ENCODE peak calls at places on chromosomes 4 and X, in four cellular contexts. One of them, this sample, is unnamed.

GRCh38 chr4:31655328-31655727 is 935.2 kb downstream of the PCDH7 start:
- DNase-seq in Caco-2: no peak
- DNase-seq in GM10248: no peak
- DNase-seq in dorsolateral prefrontal cortex: no peak
- DNase-seq in this sample: no peak

GRCh38 chr4:48958582-48958981 is 27.5 kb upstream of the CWH43 start:
- DNase-seq in Caco-2: no peak
- DNase-seq in dorsolateral prefrontal cortex: no peak
- DNase-seq in GM10248: no peak
- DNase-seq in this sample: no peak

GRCh38 chrX:108070891-108071290 is 20.5 kb downstream of the PSMD10 start:
- DNase-seq in Caco-2: no peak
- DNase-seq in GM10248: no peak
- DNase-seq in dorsolateral prefrontal cortex: no peak
- DNase-seq in this sample: no peak

GRCh38 chr4:46392421-46392820 is 2.5 kb upstream of the GABRA2 start:
- DNase-seq in Caco-2: no peak
- DNase-seq in dorsolateral prefrontal cortex: no peak
- DNase-seq in GM10248: no peak
- DNase-seq in this sample: no peak

GRCh38 chr4:15920723-15921591 is 17.6 kb downstream of the FGFBP1 start:
- DNase-seq in GM10248: no peak
- DNase-seq in dorsolateral prefrontal cortex: peak
- DNase-seq in Caco-2: no peak
- DNase-seq in this sample: peak

GRCh38 chrX:68676340-68676739 is 28.9 kb downstream of the STARD8 start:
- DNase-seq in GM10248: no peak
- DNase-seq in dorsolateral prefrontal cortex: no peak
- DNase-seq in Caco-2: no peak
- DNase-seq in this sample: no peak

GRCh38 chr4:105457997-105458396 is 15.9 kb downstream of the PPA2 start:
- DNase-seq in Caco-2: no peak
- DNase-seq in GM10248: no peak
- DNase-seq in dorsolateral prefrontal cortex: no peak
- DNase-seq in this sample: no peak

GRCh38 chr4:186622788-186623464 is 67.6 kb upstream of the MTNR1A start:
- DNase-seq in dorsolateral prefrontal cortex: no peak
- DNase-seq in GM10248: no peak
- DNase-seq in Caco-2: no peak
- DNase-seq in this sample: no peak

GRCh38 chr4:108399610-108400265 is 220.6 kb upstream of the RPL34 start:
- DNase-seq in GM10248: no peak
- DNase-seq in dorsolateral prefrontal cortex: no peak
- DNase-seq in Caco-2: no peak
- DNase-seq in this sample: no peak

GRCh38 chrX:47181301-47181700 is 12.3 kb upstream of the UBA1 start:
- DNase-seq in Caco-2: no peak
- DNase-seq in dorsolateral prefrontal cortex: peak
- DNase-seq in GM10248: no peak
- DNase-seq in this sample: no peak

GRCh38 chrX:32421266-32421665 is 790.1 kb downstream of the DMD start:
- DNase-seq in Caco-2: no peak
- DNase-seq in GM10248: no peak
- DNase-seq in dorsolateral prefrontal cortex: no peak
- DNase-seq in this sample: no peak

GRCh38 chr4:6018331-6018730 is at the start of gene C4orf50:
- DNase-seq in GM10248: no peak
- DNase-seq in dorsolateral prefrontal cortex: no peak
- DNase-seq in Caco-2: no peak
- DNase-seq in this sample: no peak

GRCh38 chrX:140572724-140573123 is 67.9 kb upstream of the SOX3 start:
- DNase-seq in dorsolateral prefrontal cortex: no peak
- DNase-seq in Caco-2: peak
- DNase-seq in GM10248: peak
- DNase-seq in this sample: no peak

GRCh38 chr4:47704693-47705325 is 133.1 kb downstream of the CORIN start:
- DNase-seq in GM10248: peak
- DNase-seq in dorsolateral prefrontal cortex: no peak
- DNase-seq in Caco-2: peak
- DNase-seq in this sample: no peak

GRCh38 chrX:116009871-116010710 is 160.5 kb upstream of the AGTR2 start:
- DNase-seq in dorsolateral prefrontal cortex: no peak
- DNase-seq in Caco-2: peak
- DNase-seq in GM10248: peak
- DNase-seq in this sample: no peak

GRCh38 chr4:173269280-173269679 is 64.9 kb downstream of the HMGB2 start:
- DNase-seq in GM10248: no peak
- DNase-seq in dorsolateral prefrontal cortex: no peak
- DNase-seq in Caco-2: no peak
- DNase-seq in this sample: no peak

DNA sequence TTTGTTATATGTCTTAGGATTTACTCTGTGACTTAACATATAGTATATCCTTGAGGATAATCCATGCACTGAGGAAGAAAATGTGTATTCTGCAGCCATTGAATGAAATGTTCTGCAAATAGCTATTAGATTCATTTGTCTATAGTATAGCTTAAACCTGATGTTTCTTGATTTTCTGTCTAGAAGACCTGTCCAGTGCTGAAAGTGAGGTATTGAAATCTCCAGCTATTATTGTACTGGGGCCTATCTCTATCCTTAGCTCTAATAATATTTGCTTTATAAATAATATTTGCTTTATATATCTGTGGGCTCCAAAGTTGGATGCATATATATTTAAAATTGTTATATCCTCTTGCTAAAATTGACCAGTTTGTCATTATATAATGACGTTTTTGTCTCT is 26.7 kb upstream of the MAGEC3 start:
- DNase-seq in dorsolateral prefrontal cortex: no peak
- DNase-seq in GM10248: no peak
- DNase-seq in Caco-2: no peak
- DNase-seq in this sample: no peak
- TF ChIP-seq CTCF in dorsolateral prefrontal cortex: no peak
- TF ChIP-seq CTCF in GM10248: no peak
- TF ChIP-seq CTCF in Caco-2: no peak
- TF ChIP-seq CTCF in this sample: no peak

GRCh38 chr4:148773313-148773712 is 331.1 kb upstream of the NR3C2 start:
- DNase-seq in GM10248: no peak
- DNase-seq in dorsolateral prefrontal cortex: no peak
- DNase-seq in Caco-2: no peak
- DNase-seq in this sample: no peak

GRCh38 chr4:148770848-148771247 is 328.6 kb upstream of the NR3C2 start:
- DNase-seq in GM10248: no peak
- DNase-seq in dorsolateral prefrontal cortex: no peak
- DNase-seq in Caco-2: no peak
- DNase-seq in this sample: no peak

GRCh38 chr4:148774134-148774533 is 331.9 kb upstream of the NR3C2 start:
- DNase-seq in dorsolateral prefrontal cortex: no peak
- DNase-seq in Caco-2: no peak
- DNase-seq in GM10248: no peak
- DNase-seq in this sample: no peak

GRCh38 chr4:148764720-148765119 is 322.5 kb upstream of the NR3C2 start:
- DNase-seq in GM10248: no peak
- DNase-seq in dorsolateral prefrontal cortex: no peak
- DNase-seq in Caco-2: no peak
- DNase-seq in this sample: no peak

GRCh38 chr4:148770377-148770776 is 328.2 kb upstream of the NR3C2 start:
- DNase-seq in dorsolateral prefrontal cortex: no peak
- DNase-seq in GM10248: no peak
- DNase-seq in Caco-2: no peak
- DNase-seq in this sample: no peak
- TF ChIP-seq CTCF in dorsolateral prefrontal cortex: no peak
- TF ChIP-seq CTCF in GM10248: no peak
- TF ChIP-seq CTCF in Caco-2: no peak
- TF ChIP-seq CTCF in this sample: no peak

GRCh38 chr4:76687730-76688441 is 210.1 kb downstream of the SOWAHB start:
- DNase-seq in dorsolateral prefrontal cortex: no peak
- DNase-seq in Caco-2: no peak
- DNase-seq in GM10248: no peak
- DNase-seq in this sample: no peak

GRCh38 chr4:76690906-76691275 is 207.1 kb downstream of the SOWAHB start:
- DNase-seq in Caco-2: no peak
- DNase-seq in dorsolateral prefrontal cortex: no peak
- DNase-seq in GM10248: no peak
- DNase-seq in this sample: no peak

GRCh38 chr4:76688737-76689078 is 209.2 kb downstream of the SOWAHB start:
- DNase-seq in Caco-2: no peak
- DNase-seq in GM10248: no peak
- DNase-seq in dorsolateral prefrontal cortex: no peak
- DNase-seq in this sample: no peak

GRCh38 chr4:76690091-76690905 is 207.6 kb downstream of the SOWAHB start:
- DNase-seq in GM10248: no peak
- DNase-seq in Caco-2: no peak
- DNase-seq in dorsolateral prefrontal cortex: no peak
- DNase-seq in this sample: no peak

DNA sequence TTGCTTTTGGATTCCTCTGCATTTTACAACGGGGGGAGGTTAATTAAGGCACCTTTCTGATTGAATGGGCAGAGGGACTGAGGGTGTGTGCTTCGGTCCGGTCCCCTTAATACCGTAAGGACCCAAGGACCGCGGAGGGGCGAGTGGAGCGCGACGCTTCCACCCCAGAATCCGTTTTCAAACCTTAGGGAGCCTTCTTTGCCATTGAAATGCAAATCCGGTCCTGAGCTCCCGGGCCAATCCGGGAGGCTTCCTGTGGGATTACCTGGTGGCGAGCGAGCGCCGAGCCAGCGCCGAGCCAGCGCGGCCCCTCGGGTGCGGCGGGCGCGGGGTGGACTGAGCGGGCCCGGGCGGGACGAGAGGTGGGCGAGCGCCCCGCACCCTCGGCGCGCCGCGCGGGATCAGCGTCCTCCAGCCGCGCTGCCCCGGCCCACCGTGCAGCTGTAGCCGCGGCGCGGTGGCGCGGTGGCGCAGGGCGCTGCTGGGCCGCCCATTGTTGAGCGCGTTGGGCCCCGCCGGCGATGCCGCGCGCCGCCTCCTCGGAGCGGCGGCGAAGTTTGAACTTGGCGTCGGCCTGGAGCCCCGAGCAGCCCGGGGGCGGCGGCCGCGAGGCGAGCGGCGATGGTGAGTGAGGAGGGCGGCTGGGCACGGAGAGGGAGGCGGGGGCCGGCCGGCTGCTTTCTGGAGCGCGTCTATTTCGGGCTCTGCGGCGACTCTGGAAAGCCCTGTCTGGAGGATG is 208.7 kb downstream of the SOWAHB start:
- DNase-seq in GM10248: peak
- DNase-seq in dorsolateral prefrontal cortex: no peak
- DNase-seq in Caco-2: peak
- DNase-seq in this sample: no peak
- TF ChIP-seq CTCF in GM10248: peak
- TF ChIP-seq CTCF in dorsolateral prefrontal cortex: no peak
- TF ChIP-seq CTCF in Caco-2: no peak
- TF ChIP-seq CTCF in this sample: no peak

GRCh38 chr4:82726601-82727000 is 72.0 kb downstream of the SCD5 start:
- DNase-seq in dorsolateral prefrontal cortex: no peak
- DNase-seq in GM10248: no peak
- DNase-seq in Caco-2: no peak
- DNase-seq in this sample: no peak

GRCh38 chr4:82715731-82716617 is 82.6 kb downstream of the SCD5 start:
- DNase-seq in GM10248: no peak
- DNase-seq in dorsolateral prefrontal cortex: no peak
- DNase-seq in Caco-2: peak
- DNase-seq in this sample: no peak

GRCh38 chr4:82718067-82718935 is 80.3 kb downstream of the SCD5 start:
- DNase-seq in GM10248: no peak
- DNase-seq in Caco-2: no peak
- DNase-seq in dorsolateral prefrontal cortex: no peak
- DNase-seq in this sample: no peak

GRCh38 chr4:82721819-82722423 is 76.7 kb downstream of the SCD5 start:
- DNase-seq in Caco-2: peak
- DNase-seq in dorsolateral prefrontal cortex: peak
- DNase-seq in GM10248: peak
- DNase-seq in this sample: no peak
- TF ChIP-seq CTCF in Caco-2: peak
- TF ChIP-seq CTCF in dorsolateral prefrontal cortex: peak
- TF ChIP-seq CTCF in GM10248: peak
- TF ChIP-seq CTCF in this sample: no peak

GRCh38 chrX:10722804-10723364 is 102.5 kb upstream of the MID1 start:
- DNase-seq in dorsolateral prefrontal cortex: no peak
- DNase-seq in GM10248: peak
- DNase-seq in Caco-2: peak
- DNase-seq in this sample: peak
- TF ChIP-seq CTCF in dorsolateral prefrontal cortex: peak
- TF ChIP-seq CTCF in GM10248: peak
- TF ChIP-seq CTCF in Caco-2: peak
- TF ChIP-seq CTCF in this sample: peak

DNA sequence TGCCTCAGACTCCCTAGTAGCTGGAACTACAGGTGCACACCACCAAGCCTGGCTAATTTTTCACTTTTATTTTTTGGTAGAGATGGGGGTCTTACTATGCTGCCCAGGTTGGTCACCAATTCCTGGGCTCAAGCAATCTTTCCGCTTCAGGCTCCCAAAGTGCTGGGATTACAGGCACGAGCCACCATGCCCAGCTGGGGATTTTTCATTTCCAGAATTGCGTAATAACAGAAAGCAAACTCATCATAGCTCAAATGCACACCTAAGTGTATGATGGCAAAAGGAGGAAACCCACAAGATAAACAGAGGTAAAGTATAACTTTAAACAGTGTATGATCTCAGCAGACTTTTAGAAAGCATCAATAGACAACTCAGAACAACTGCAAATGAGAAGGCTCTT is 56.2 kb downstream of the TEX11 start:
- DNase-seq in Caco-2: no peak
- DNase-seq in GM10248: no peak
- DNase-seq in dorsolateral prefrontal cortex: no peak
- DNase-seq in this sample: no peak
- TF ChIP-seq CTCF in Caco-2: no peak
- TF ChIP-seq CTCF in GM10248: no peak
- TF ChIP-seq CTCF in dorsolateral prefrontal cortex: no peak
- TF ChIP-seq CTCF in this sample: no peak

DNA sequence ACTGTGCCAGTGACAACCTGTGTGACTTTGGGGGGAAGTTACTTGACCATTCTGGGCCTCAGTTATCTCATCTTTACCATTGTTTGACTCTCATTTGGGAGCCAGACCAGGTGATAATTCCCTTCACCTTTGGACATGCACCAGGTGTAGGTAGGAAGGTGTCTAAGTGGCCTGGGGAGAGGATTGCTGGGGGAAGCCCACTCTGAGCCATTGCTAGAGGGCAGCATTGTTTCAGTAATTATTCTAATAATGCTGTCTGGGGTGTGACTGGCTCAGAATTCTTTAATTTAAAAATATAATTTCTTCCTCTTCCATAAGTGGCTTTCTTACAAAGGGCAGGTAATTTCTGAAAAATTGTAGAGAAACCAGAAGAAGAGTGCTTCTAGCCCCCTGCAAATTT is 104.3 kb downstream of the RTL9 start:
- DNase-seq in GM10248: no peak
- DNase-seq in Caco-2: no peak
- DNase-seq in dorsolateral prefrontal cortex: no peak
- DNase-seq in this sample: no peak
- TF ChIP-seq CTCF in GM10248: no peak
- TF ChIP-seq CTCF in Caco-2: no peak
- TF ChIP-seq CTCF in dorsolateral prefrontal cortex: no peak
- TF ChIP-seq CTCF in this sample: no peak

GRCh38 chr4:102116121-102116520 is 229.2 kb downstream of the SLC39A8 start:
- DNase-seq in Caco-2: no peak
- DNase-seq in GM10248: no peak
- DNase-seq in dorsolateral prefrontal cortex: no peak
- DNase-seq in this sample: no peak

GRCh38 chr4:102120846-102121245 is 224.4 kb downstream of the SLC39A8 start:
- DNase-seq in Caco-2: no peak
- DNase-seq in GM10248: no peak
- DNase-seq in dorsolateral prefrontal cortex: no peak
- DNase-seq in this sample: no peak
- TF ChIP-seq CTCF in Caco-2: no peak
- TF ChIP-seq CTCF in GM10248: no peak
- TF ChIP-seq CTCF in dorsolateral prefrontal cortex: no peak
- TF ChIP-seq CTCF in this sample: no peak

This sample was measured in omental fat pad.